ENCODE peak calls at places on chromosomes 3 and 15, in seven cellular contexts. D is glutamatergic neuron, K is spleen, J is cardiac muscle cell, A is colonic mucosa, I is Calu3, O is choroid plexus epithelial cell. Y is an unnamed sample.

GRCh38 chr3:140093742-140094141 is 158.8 kb downstream of the CLSTN2 start:
- DNase-seq in D (no peak), K (no peak), J (peak), A (peak), I (peak), O (peak), Y (no peak)

GRCh38 chr3:120560304-120561250 is 35.6 kb upstream of the NDUFB4 start:
- DNase-seq in D (no peak), K (no peak), J (no peak), A (no peak), I (no peak), O (no peak), Y (no peak)

GRCh38 chr3:45048244-45048643 is 22.1 kb downstream of the CLEC3B start:
- DNase-seq in D (no peak), K (no peak), J (no peak), A (no peak), I (no peak), O (no peak), Y (no peak)

GRCh38 chr3:59938857-59939256 is 889.0 kb upstream of the CFAP20DC start:
- DNase-seq in D (no peak), K (no peak), J (no peak), A (no peak), I (no peak), O (no peak), Y (no peak)

GRCh38 chr3:157092219-157092618 is 67.7 kb downstream of the CCNL1 start:
- DNase-seq in D (no peak), K (peak), J (no peak), A (no peak), I (no peak), O (no peak), Y (no peak)

GRCh38 chr3:107674371-107674770 is 151.6 kb downstream of the BBX start:
- DNase-seq in D (no peak), K (no peak), J (no peak), A (no peak), I (no peak), O (no peak), Y (no peak)

GRCh38 chr3:160981217-160981938 is 123.8 kb downstream of the B3GALNT1 start:
- DNase-seq in D (no peak), K (no peak), J (peak), A (no peak), I (no peak), O (peak), Y (peak)

GRCh38 chr3:186544281-186544680 is at the start of gene CRYGS:
- DNase-seq in D (no peak), K (no peak), J (no peak), A (no peak), I (no peak), O (no peak), Y (no peak)

GRCh38 chr15:70048196-70048565 is 49.5 kb downstream of the TLE3 start:
- DNase-seq in D (no peak), K (peak), J (no peak), A (no peak), I (no peak), O (no peak), Y (no peak)

GRCh38 chr15:75036269-75036668 is 12.9 kb downstream of the PPCDC start:
- DNase-seq in D (no peak), K (no peak), J (no peak), A (peak), I (peak), O (peak), Y (no peak)

GRCh38 chr15:75033809-75034208 is 10.4 kb downstream of the PPCDC start:
- DNase-seq in D (no peak), K (no peak), J (no peak), A (no peak), I (no peak), O (no peak), Y (peak)

GRCh38 chr15:75031773-75032302 is 8.4 kb downstream of the PPCDC start:
- DNase-seq in D (no peak), K (no peak), J (no peak), A (no peak), I (no peak), O (peak), Y (no peak)

GRCh38 chr15:75032391-75032790 is 9.0 kb downstream of the PPCDC start:
- DNase-seq in D (no peak), K (no peak), J (no peak), A (no peak), I (no peak), O (no peak), Y (no peak)

DNA sequence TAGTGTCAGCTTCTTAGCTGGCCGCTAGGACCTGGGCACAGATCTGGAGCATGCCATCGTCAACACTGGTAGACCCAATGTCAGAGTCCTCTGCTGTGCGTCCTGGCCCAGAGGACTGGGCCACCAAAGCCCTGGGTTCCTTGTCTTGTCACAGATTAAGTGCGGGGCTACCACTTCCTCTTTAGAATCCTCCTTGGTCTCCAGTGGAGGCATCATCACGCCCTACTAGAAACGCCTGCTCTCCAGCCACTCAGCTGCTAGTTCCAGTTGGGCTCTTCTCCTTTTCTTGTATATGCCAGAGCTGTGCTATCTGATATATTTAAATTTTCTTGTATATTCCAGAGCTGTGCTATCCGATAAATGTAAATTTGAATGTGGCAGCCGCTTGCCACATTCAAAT is 11.2 kb downstream of the PPCDC start:
- DNase-seq in D (no peak), K (no peak), J (no peak), A (no peak), I (no peak), O (no peak), Y (no peak)
- TF ChIP-seq CTCF in D (no peak), K (no peak), J (no peak), A (no peak), I (no peak), O (no peak), Y (no peak)

DNA sequence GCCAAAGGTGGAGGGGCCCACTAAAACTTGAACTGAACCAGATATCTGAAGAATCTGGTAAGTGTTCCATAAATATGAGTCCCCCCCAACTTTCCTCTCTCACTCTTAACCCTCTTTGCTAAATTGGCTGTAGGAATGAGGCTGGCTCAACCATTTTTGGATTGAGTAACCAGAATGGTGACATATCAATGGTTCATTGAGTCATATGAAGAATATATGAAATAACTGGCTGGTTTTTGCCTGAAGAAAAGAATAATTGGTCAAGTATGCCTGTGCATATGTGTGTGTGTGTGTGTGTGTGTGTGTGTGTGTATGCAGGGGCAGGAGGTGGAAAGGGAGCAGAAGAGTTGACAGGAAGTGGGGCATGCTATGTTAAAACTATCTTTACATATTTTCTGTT is 472.9 kb upstream of the THBS1 start:
- DNase-seq in D (no peak), K (no peak), J (no peak), A (no peak), I (no peak), O (no peak), Y (no peak)
- TF ChIP-seq CTCF in D (no peak), K (no peak), J (no peak), A (no peak), I (no peak), O (no peak), Y (no peak)

DNA sequence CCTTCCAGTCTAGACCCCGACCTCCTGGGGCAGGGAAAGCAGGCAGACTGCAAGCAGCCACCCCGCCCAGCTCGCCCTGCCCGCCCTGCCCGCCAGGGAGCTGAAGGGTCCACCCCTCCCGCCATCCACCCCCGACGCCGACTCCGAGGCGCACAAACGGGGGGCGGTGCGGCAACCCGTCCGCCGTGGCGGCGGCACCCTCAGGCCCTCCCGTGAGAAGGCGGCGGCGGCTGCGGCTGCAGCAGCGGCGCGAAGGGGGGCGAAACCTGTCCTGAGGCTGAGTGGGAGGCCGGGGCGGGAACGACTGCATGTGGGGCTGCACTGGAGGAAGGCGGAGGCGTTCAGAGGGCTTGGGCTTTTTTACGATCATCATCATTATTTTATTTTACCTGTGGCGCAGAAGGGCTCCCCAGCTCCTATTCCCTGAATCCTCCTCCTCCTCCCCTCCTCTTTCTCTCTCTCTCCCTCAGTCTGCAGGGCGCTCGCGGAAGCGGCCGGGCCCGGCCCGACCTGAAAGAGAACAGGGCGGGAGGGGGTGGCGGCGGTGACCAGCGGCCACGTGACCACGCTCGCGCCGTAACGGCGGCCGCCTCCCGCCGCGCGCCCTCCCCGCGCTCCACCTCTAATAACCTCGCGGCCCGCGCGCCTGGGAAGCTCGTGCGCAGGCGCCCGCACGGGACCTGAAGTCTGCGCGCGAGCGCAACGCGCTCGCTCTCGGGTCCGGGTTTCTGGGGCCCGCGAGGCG is at the start of gene TBC1D5:
- DNase-seq in D (peak), K (peak), J (peak), A (peak), I (peak), O (peak), Y (peak)
- TF ChIP-seq CTCF in D (no peak), K (no peak), J (no peak), A (no peak), I (no peak), O (no peak), Y (no peak)

GRCh38 chr3:54951405-54951804 is 23.5 kb upstream of the LRTM1 start:
- DNase-seq in D (peak), K (no peak), J (peak), A (peak), I (no peak), O (peak), Y (no peak)
- TF ChIP-seq CTCF in D (peak), K (no peak), J (peak), A (peak), I (no peak), O (peak), Y (no peak)

DNA sequence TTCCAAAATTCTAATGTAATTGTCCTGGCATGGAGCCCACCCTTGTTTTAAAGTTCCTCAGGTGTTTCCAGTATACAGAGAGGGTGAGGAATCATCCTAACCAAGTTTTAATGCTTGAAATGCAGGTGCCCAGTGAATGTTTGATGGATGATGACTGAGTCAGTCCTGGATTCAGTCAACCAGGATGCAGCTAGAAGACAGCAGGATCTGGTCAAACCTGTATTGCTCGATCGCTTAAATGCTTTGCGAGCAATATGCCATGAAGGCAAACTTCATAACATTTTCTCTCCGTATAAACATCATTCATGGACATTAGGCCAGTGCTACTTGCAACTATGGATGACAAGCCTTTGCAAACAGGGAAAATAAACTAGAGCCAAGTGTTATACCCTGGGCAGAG is 591.2 kb downstream of the RSL24D1 start:
- DNase-seq in D (no peak), K (no peak), J (no peak), A (no peak), I (no peak), O (no peak), Y (no peak)
- TF ChIP-seq CTCF in D (no peak), K (no peak), J (no peak), A (no peak), I (no peak), O (no peak), Y (no peak)